ENCODE peak calls at places on chromosomes 1 and 21, in five cellular contexts. O, F, R, A and U are unnamed samples.

GRCh38 chr1:164767257-164768044 is 208.5 kb downstream of the PBX1 start:
- DNase-seq in O (no peak), F (no peak), R (no peak), A (no peak), U (no peak)

GRCh38 chr1:82589588-82589987 is 788.9 kb downstream of the ADGRL2 start:
- DNase-seq in O (no peak), F (no peak), R (no peak), A (no peak), U (no peak)

GRCh38 chr1:67626495-67627235 is 58.3 kb upstream of the GADD45A start:
- DNase-seq in O (no peak), F (no peak), R (no peak), A (no peak), U (no peak)

GRCh38 chr1:223556414-223557124 is 108.9 kb downstream of the CAPN8 start:
- DNase-seq in O (no peak), F (no peak), R (no peak), A (peak; percentile 76), U (no peak)

GRCh38 chr1:93839756-93840155 is 39.2 kb downstream of the DNTTIP2 start:
- DNase-seq in O (no peak), F (no peak), R (no peak), A (no peak), U (no peak)

GRCh38 chr1:113153116-113153803 is 80.3 kb downstream of the LRIG2 start:
- DNase-seq in O (no peak), F (no peak), R (no peak), A (no peak), U (no peak)

GRCh38 chr1:61973100-61973837 is 221.4 kb upstream of the L1TD1 start:
- DNase-seq in O (no peak), F (no peak), R (no peak), A (no peak), U (no peak)

GRCh38 chr1:224498574-224499170 is 64.1 kb upstream of the WDR26 start:
- DNase-seq in O (no peak), F (no peak), R (no peak), A (peak; percentile 94), U (peak; percentile 15)

GRCh38 chr1:28530456-28530855 is 22.4 kb upstream of the TRNAU1AP start:
- DNase-seq in O (no peak), F (no peak), R (no peak), A (no peak), U (no peak)

GRCh38 chr1:2322065-2322571 is 69.2 kb downstream of the MORN1 start:
- DNase-seq in O (peak; percentile 91), F (peak; percentile 88), R (peak; percentile 66), A (peak; percentile 61), U (peak; percentile 81)

GRCh38 chr1:6859415-6860343 is 74.4 kb downstream of the CAMTA1 start:
- DNase-seq in O (no peak), F (no peak), R (no peak), A (no peak), U (peak; percentile 10)

GRCh38 chr1:181038399-181038873 is 4.7 kb downstream of the MR1 start:
- DNase-seq in O (no peak), F (no peak), R (no peak), A (peak; percentile 86), U (peak; percentile 69)

GRCh38 chr1:8941906-8942305 is 3.8 kb upstream of the CA6 start:
- DNase-seq in O (no peak), F (no peak), R (no peak), A (no peak), U (no peak)

GRCh38 chr1:20184997-20185833 is 681 bp upstream of the UBXN10 start:
- DNase-seq in O (no peak), F (no peak), R (no peak), A (no peak), U (no peak)

GRCh38 chr1:246454655-246455054 is 52.4 kb downstream of the SMYD3 start:
- DNase-seq in O (no peak), F (no peak), R (no peak), A (no peak), U (no peak)

GRCh38 chr1:230865062-230865817 is 3.1 kb downstream of the C1orf198 start:
- DNase-seq in O (no peak), F (no peak), R (no peak), A (no peak), U (no peak)
- H3K27ac ChIP-seq in O (peak overlapping the region; percentile 79), F (peak overlapping the region; percentile 96), R (peak overlapping the region; percentile 93), A (no peak overlapping the region), U (peak overlapping the region; percentile 94)

DNA sequence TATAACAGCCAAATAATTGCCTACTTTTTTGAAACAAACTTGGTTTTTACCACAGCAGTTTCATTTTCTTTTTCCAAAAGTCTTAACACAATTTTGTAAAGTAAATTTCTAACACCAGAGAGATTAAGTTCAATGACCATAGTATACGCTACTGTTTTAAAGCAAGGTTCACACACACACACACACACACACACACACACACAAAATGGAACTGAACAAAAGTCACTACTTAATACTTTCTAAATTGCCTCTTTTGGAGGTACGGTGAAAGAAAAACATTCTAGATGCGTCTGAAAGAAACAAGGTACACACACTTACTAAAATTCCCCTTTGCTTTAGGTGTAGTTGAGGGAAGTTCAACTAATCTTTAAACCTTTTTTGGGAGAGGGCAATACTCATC is 30.1 kb downstream of the C21orf91 start:
- DNase-seq in O (no peak), F (no peak), R (no peak), A (no peak), U (no peak)
- H3K4me1 ChIP-seq in O (peaks cover 6% of the 10 kb centered on the region), F (no peaks in the 10 kb centered on the region), R (peaks cover 8% of the 10 kb centered on the region), A (no peaks in the 10 kb centered on the region), U (peaks cover 58% of the 10 kb centered on the region)

GRCh38 chr1:184296466-184297243 is 90.2 kb upstream of the C1orf21 start:
- DNase-seq in O (peak; percentile 88), F (no peak), R (peak; percentile 80), A (no peak), U (peak; percentile 75)

GRCh38 chr1:184299796-184300195 is 87.0 kb upstream of the C1orf21 start:
- DNase-seq in O (no peak), F (no peak), R (no peak), A (no peak), U (no peak)

GRCh38 chr1:184299076-184299790 is 87.6 kb upstream of the C1orf21 start:
- DNase-seq in O (no peak), F (no peak), R (no peak), A (no peak), U (no peak)

GRCh38 chr1:184298321-184299052 is 88.3 kb upstream of the C1orf21 start:
- DNase-seq in O (no peak), F (no peak), R (no peak), A (no peak), U (no peak)

DNA sequence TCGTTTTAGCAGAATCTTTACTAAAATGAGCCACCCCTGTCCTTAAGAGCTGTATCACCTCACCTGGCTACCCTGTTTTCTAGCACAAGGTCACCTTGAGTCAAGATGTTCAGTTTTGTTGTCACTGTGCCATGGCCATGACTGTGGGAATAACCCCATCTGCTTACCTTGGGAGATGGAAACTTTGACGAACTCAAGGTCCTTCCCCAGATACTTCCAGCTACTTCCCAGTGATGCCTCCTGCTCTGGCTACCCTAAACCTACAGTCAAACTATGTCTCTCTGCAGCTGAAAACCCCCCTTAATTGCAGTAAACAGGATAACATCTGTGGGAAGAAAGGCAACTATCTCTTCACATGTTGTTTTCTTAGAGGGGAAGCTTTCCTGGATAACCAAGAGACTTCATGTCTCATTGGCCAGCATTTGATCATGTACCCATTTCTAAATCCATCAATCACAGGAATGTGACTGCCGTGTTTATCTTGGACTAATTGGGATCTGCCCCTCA is 89.5 kb upstream of the C1orf21 start:
- DNase-seq in O (no peak), F (no peak), R (no peak), A (no peak), U (no peak)
- H3K27ac ChIP-seq in O (peak overlapping the region; percentile 53), F (peak overlapping the region; percentile 58), R (peak overlapping the region; percentile 83), A (no peak overlapping the region), U (peak overlapping the region; percentile 90)

GRCh38 chr1:184596950-184597651 is 157.6 kb downstream of the EDEM3 start:
- DNase-seq in O (no peak), F (no peak), R (no peak), A (no peak), U (no peak)
- H3K4me1 ChIP-seq in O (peaks cover 7% of the 10 kb centered on the region), F (no peaks in the 10 kb centered on the region), R (no peaks in the 10 kb centered on the region), A (no peaks in the 10 kb centered on the region), U (peaks cover 16% of the 10 kb centered on the region)

GRCh38 chr1:235325854-235326253 is 2.1 kb downstream of the ARID4B start:
- DNase-seq in O (no peak), F (no peak), R (no peak), A (no peak), U (no peak)
- H3K27ac ChIP-seq in O (no peak overlapping the region), F (no peak overlapping the region), R (peak overlapping the region; percentile 98), A (no peak overlapping the region), U (peak overlapping the region; percentile 99)